ENCODE peak calls at places on chromosomes 4 and X, in six cellular contexts. One of them, this sample, is unnamed.

GRCh38 chr4:84279678-84280077 is 219.4 kb downstream of the NKX6-1 start:
- DNase-seq in transverse colon: no peak
- DNase-seq in PC-3: peak; percentile 30
- DNase-seq in astrocyte: peak; percentile 20
- DNase-seq in CD8-positive, alpha-beta memory T cell: no peak
- DNase-seq in CD4-positive, alpha-beta T cell: no peak
- DNase-seq in this sample: no peak

GRCh38 chr4:140876597-140877364 is 120.6 kb upstream of the TBC1D9 start:
- DNase-seq in CD4-positive, alpha-beta T cell: no peak
- DNase-seq in astrocyte: peak; percentile 72
- DNase-seq in CD8-positive, alpha-beta memory T cell: no peak
- DNase-seq in transverse colon: no peak
- DNase-seq in PC-3: no peak
- DNase-seq in this sample: no peak

GRCh38 chr4:10783351-10783750 is 98.8 kb upstream of the CLNK start:
- DNase-seq in CD8-positive, alpha-beta memory T cell: no peak
- DNase-seq in PC-3: peak; percentile 44
- DNase-seq in CD4-positive, alpha-beta T cell: no peak
- DNase-seq in astrocyte: peak; percentile 79
- DNase-seq in transverse colon: no peak
- DNase-seq in this sample: no peak

GRCh38 chrX:19544693-19545305 is 29.5 kb upstream of the MAP3K15 start:
- DNase-seq in transverse colon: peak; percentile 43
- DNase-seq in PC-3: peak; percentile 76
- DNase-seq in astrocyte: peak; percentile 22
- DNase-seq in CD4-positive, alpha-beta T cell: peak; percentile 14
- DNase-seq in CD8-positive, alpha-beta memory T cell: no peak
- DNase-seq in this sample: no peak

GRCh38 chrX:43949669-43950068 is 23.5 kb downstream of the NDP start:
- DNase-seq in astrocyte: no peak
- DNase-seq in CD4-positive, alpha-beta T cell: peak; percentile 24
- DNase-seq in CD8-positive, alpha-beta memory T cell: peak; percentile 2
- DNase-seq in PC-3: peak; percentile 46
- DNase-seq in transverse colon: peak; percentile 22
- DNase-seq in this sample: no peak

GRCh38 chr4:137961051-137961438 is 281.1 kb downstream of the SLC7A11 start:
- DNase-seq in CD4-positive, alpha-beta T cell: no peak
- DNase-seq in PC-3: peak; percentile 73
- DNase-seq in CD8-positive, alpha-beta memory T cell: no peak
- DNase-seq in transverse colon: no peak
- DNase-seq in astrocyte: no peak
- DNase-seq in this sample: no peak

GRCh38 chr4:1619151-1619672 is 64.9 kb downstream of the FAM53A start:
- DNase-seq in CD8-positive, alpha-beta memory T cell: no peak
- DNase-seq in astrocyte: no peak
- DNase-seq in transverse colon: no peak
- DNase-seq in CD4-positive, alpha-beta T cell: no peak
- DNase-seq in PC-3: no peak
- DNase-seq in this sample: no peak

GRCh38 chr4:83204731-83205130 is 79.9 kb downstream of the COQ2 start:
- DNase-seq in PC-3: no peak
- DNase-seq in transverse colon: no peak
- DNase-seq in CD4-positive, alpha-beta T cell: no peak
- DNase-seq in CD8-positive, alpha-beta memory T cell: no peak
- DNase-seq in astrocyte: no peak
- DNase-seq in this sample: no peak

DNA sequence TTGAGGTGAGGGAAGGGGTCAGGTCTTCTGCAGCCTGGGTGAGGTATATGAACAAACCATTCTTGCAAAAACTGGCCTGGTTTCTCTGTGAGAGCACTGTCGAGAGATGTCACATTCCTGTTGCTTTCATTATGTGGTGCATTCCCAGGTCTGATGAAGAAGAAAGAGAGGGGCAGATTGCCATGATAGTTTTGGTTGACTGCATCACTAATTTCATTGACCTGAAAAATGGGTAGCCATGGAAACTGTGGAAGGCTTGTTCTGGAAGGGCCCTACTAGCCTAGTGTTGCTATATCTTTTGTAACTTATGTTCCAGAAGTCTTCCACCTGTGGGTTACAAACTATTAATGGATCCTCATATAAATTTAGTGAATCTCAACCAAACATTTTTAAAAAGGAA is 32.9 kb upstream of the CYBB start:
- DNase-seq in transverse colon: no peak
- DNase-seq in CD8-positive, alpha-beta memory T cell: no peak
- DNase-seq in CD4-positive, alpha-beta T cell: no peak
- DNase-seq in astrocyte: peak; percentile 8
- DNase-seq in PC-3: no peak
- DNase-seq in this sample: no peak
- H3K27ac ChIP-seq in transverse colon: no peak overlapping the region
- H3K27ac ChIP-seq in CD8-positive, alpha-beta memory T cell: no peak overlapping the region
- H3K27ac ChIP-seq in CD4-positive, alpha-beta T cell: no peak overlapping the region
- H3K27ac ChIP-seq in astrocyte: no peak overlapping the region
- H3K27ac ChIP-seq in PC-3: no peak overlapping the region
- H3K27ac ChIP-seq in this sample: no peak overlapping the region

GRCh38 chr4:87051121-87051713 is 116.4 kb downstream of the AFF1 start:
- DNase-seq in PC-3: no peak
- DNase-seq in transverse colon: no peak
- DNase-seq in CD8-positive, alpha-beta memory T cell: no peak
- DNase-seq in CD4-positive, alpha-beta T cell: no peak
- DNase-seq in astrocyte: no peak
- DNase-seq in this sample: no peak
- H3K27ac ChIP-seq in PC-3: no peak overlapping the region
- H3K27ac ChIP-seq in transverse colon: no peak overlapping the region
- H3K27ac ChIP-seq in CD8-positive, alpha-beta memory T cell: no peak overlapping the region
- H3K27ac ChIP-seq in CD4-positive, alpha-beta T cell: no peak overlapping the region
- H3K27ac ChIP-seq in astrocyte: no peak overlapping the region
- H3K27ac ChIP-seq in this sample: no peak overlapping the region

GRCh38 chrX:66677430-66677829 is 38.6 kb upstream of the EDA2R start:
- DNase-seq in CD8-positive, alpha-beta memory T cell: no peak
- DNase-seq in transverse colon: no peak
- DNase-seq in PC-3: no peak
- DNase-seq in CD4-positive, alpha-beta T cell: no peak
- DNase-seq in astrocyte: peak; percentile 22
- DNase-seq in this sample: no peak

GRCh38 chrX:66684196-66684595 is 45.3 kb upstream of the EDA2R start:
- DNase-seq in astrocyte: peak; percentile 4
- DNase-seq in CD8-positive, alpha-beta memory T cell: no peak
- DNase-seq in transverse colon: no peak
- DNase-seq in CD4-positive, alpha-beta T cell: no peak
- DNase-seq in PC-3: no peak
- DNase-seq in this sample: no peak

GRCh38 chrX:66676413-66676812 is 37.5 kb upstream of the EDA2R start:
- DNase-seq in CD4-positive, alpha-beta T cell: no peak
- DNase-seq in PC-3: no peak
- DNase-seq in CD8-positive, alpha-beta memory T cell: no peak
- DNase-seq in astrocyte: peak; percentile 58
- DNase-seq in transverse colon: no peak
- DNase-seq in this sample: no peak

GRCh38 chrX:66676990-66677389 is 38.1 kb upstream of the EDA2R start:
- DNase-seq in transverse colon: no peak
- DNase-seq in astrocyte: peak; percentile 61
- DNase-seq in CD8-positive, alpha-beta memory T cell: no peak
- DNase-seq in CD4-positive, alpha-beta T cell: no peak
- DNase-seq in PC-3: no peak
- DNase-seq in this sample: no peak

GRCh38 chrX:66680451-66680850 is 41.6 kb upstream of the EDA2R start:
- DNase-seq in CD8-positive, alpha-beta memory T cell: no peak
- DNase-seq in transverse colon: no peak
- DNase-seq in CD4-positive, alpha-beta T cell: no peak
- DNase-seq in astrocyte: peak; percentile 31
- DNase-seq in PC-3: no peak
- DNase-seq in this sample: no peak
- H3K27ac ChIP-seq in CD8-positive, alpha-beta memory T cell: no peak overlapping the region
- H3K27ac ChIP-seq in transverse colon: no peak overlapping the region
- H3K27ac ChIP-seq in CD4-positive, alpha-beta T cell: no peak overlapping the region
- H3K27ac ChIP-seq in astrocyte: no peak overlapping the region
- H3K27ac ChIP-seq in PC-3: no peak overlapping the region
- H3K27ac ChIP-seq in this sample: no peak overlapping the region

DNA sequence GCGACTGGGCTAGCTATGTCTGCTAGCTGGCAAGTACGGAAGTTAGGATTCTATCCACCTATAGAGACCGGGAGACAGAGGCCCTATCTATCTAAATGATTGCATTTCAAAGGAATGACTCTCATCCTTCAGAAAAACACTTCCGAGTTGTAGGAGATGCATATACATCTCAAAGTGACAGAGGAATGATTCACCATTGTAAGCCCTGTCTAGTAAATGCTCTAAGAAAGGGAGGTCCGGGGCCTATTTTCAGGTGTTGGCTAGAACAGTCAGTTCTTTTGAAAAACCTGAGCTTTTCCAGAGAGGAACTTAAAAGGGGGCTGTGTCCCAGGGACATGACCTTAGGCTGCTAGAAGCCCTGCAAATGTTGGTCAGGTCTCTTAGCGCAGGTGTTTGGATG is 262.9 kb upstream of the IL1RAPL1 start:
- DNase-seq in CD8-positive, alpha-beta memory T cell: no peak
- DNase-seq in CD4-positive, alpha-beta T cell: no peak
- DNase-seq in PC-3: peak; percentile 40
- DNase-seq in transverse colon: no peak
- DNase-seq in astrocyte: no peak
- DNase-seq in this sample: no peak
- H3K27ac ChIP-seq in CD8-positive, alpha-beta memory T cell: no peak overlapping the region
- H3K27ac ChIP-seq in CD4-positive, alpha-beta T cell: no peak overlapping the region
- H3K27ac ChIP-seq in PC-3: no peak overlapping the region
- H3K27ac ChIP-seq in transverse colon: no peak overlapping the region
- H3K27ac ChIP-seq in astrocyte: no peak overlapping the region
- H3K27ac ChIP-seq in this sample: no peak overlapping the region

DNA sequence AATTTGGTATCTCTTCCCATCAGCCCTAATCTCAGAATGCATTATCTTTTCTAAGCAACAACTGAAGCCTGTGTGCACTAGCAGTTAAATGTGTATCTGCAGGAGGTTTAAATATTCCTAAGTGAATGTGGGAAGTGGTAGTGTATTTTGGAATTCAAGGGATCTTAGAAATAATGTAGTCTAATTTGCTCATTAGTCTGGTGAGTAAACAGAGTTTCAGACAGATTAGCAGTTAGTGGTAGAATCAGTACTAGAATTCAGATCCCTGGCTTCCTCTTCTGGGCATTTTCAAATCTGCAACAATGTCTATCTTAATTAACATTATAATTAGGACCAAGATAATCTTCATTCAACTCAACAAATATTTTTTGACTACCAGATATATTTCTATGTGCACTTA is 11.7 kb upstream of the CXCL2 start:
- DNase-seq in CD4-positive, alpha-beta T cell: no peak
- DNase-seq in astrocyte: no peak
- DNase-seq in PC-3: no peak
- DNase-seq in CD8-positive, alpha-beta memory T cell: no peak
- DNase-seq in transverse colon: no peak
- DNase-seq in this sample: no peak
- H3K27ac ChIP-seq in CD4-positive, alpha-beta T cell: no peak overlapping the region
- H3K27ac ChIP-seq in astrocyte: peak overlapping the region; percentile 97
- H3K27ac ChIP-seq in PC-3: peak overlapping the region; percentile 96
- H3K27ac ChIP-seq in CD8-positive, alpha-beta memory T cell: no peak overlapping the region
- H3K27ac ChIP-seq in transverse colon: no peak overlapping the region
- H3K27ac ChIP-seq in this sample: no peak overlapping the region

DNA sequence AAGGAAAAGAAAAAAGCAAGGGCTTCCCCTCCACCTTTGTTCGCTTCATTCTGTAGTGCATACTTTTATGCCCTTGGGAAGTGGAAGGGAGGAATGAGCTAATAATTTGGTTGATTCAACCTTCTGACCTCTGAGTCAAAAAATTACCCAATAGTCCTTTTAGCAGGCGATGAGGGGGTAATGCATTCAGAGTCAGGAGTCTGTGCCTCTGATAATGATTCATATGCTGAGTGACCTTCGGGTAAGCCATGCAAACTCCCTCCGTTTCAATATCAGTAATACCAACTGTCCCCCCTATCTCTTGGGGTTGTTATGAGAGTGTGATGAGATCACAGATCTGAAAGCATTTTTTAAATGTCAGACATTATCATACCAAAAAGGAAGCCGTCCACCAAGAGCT is 41.6 kb upstream of the ACSL4 start:
- DNase-seq in PC-3: peak; percentile 76
- DNase-seq in transverse colon: no peak
- DNase-seq in astrocyte: peak; percentile 68
- DNase-seq in CD8-positive, alpha-beta memory T cell: no peak
- DNase-seq in CD4-positive, alpha-beta T cell: no peak
- DNase-seq in this sample: no peak
- H3K27ac ChIP-seq in PC-3: no peak overlapping the region
- H3K27ac ChIP-seq in transverse colon: no peak overlapping the region
- H3K27ac ChIP-seq in astrocyte: peak overlapping the region; percentile 30
- H3K27ac ChIP-seq in CD8-positive, alpha-beta memory T cell: no peak overlapping the region
- H3K27ac ChIP-seq in CD4-positive, alpha-beta T cell: no peak overlapping the region
- H3K27ac ChIP-seq in this sample: no peak overlapping the region

GRCh38 chr4:102734591-102735385 is 26.0 kb downstream of the MANBA start:
- DNase-seq in transverse colon: no peak
- DNase-seq in astrocyte: peak; percentile 26
- DNase-seq in CD8-positive, alpha-beta memory T cell: no peak
- DNase-seq in CD4-positive, alpha-beta T cell: no peak
- DNase-seq in PC-3: peak; percentile 52
- DNase-seq in this sample: no peak

GRCh38 chr4:102732678-102733445 is 27.9 kb downstream of the MANBA start:
- DNase-seq in transverse colon: no peak
- DNase-seq in PC-3: no peak
- DNase-seq in CD8-positive, alpha-beta memory T cell: no peak
- DNase-seq in CD4-positive, alpha-beta T cell: no peak
- DNase-seq in astrocyte: no peak
- DNase-seq in this sample: no peak

GRCh38 chr4:102735578-102735977 is 25.2 kb downstream of the MANBA start:
- DNase-seq in CD4-positive, alpha-beta T cell: no peak
- DNase-seq in PC-3: peak; percentile 63
- DNase-seq in CD8-positive, alpha-beta memory T cell: no peak
- DNase-seq in astrocyte: no peak
- DNase-seq in transverse colon: no peak
- DNase-seq in this sample: no peak

GRCh38 chr4:102734116-102734515 is 26.7 kb downstream of the MANBA start:
- DNase-seq in transverse colon: no peak
- DNase-seq in CD4-positive, alpha-beta T cell: no peak
- DNase-seq in CD8-positive, alpha-beta memory T cell: no peak
- DNase-seq in PC-3: no peak
- DNase-seq in astrocyte: no peak
- DNase-seq in this sample: no peak

GRCh38 chr4:102736636-102737549 is 23.9 kb downstream of the MANBA start:
- DNase-seq in astrocyte: peak; percentile 51
- DNase-seq in transverse colon: no peak
- DNase-seq in PC-3: peak; percentile 78
- DNase-seq in CD4-positive, alpha-beta T cell: no peak
- DNase-seq in CD8-positive, alpha-beta memory T cell: no peak
- DNase-seq in this sample: no peak
- H3K27ac ChIP-seq in astrocyte: no peak overlapping the region
- H3K27ac ChIP-seq in transverse colon: no peak overlapping the region
- H3K27ac ChIP-seq in PC-3: peak overlapping the region; percentile 82
- H3K27ac ChIP-seq in CD4-positive, alpha-beta T cell: no peak overlapping the region
- H3K27ac ChIP-seq in CD8-positive, alpha-beta memory T cell: no peak overlapping the region
- H3K27ac ChIP-seq in this sample: no peak overlapping the region